ENCODE peak calls at places on chromosomes 2 and 18, in five cellular contexts. U is activated T-cell treated with anti-CD3 and anti-CD28 coated beads for 24 hours; E is GM03348; F is stimulated activated CD4-positive, alpha-beta T cell treated with anti-CD3 and anti-CD28 coated beads, Interleukin-1b, Interleukin-23, amount 100 ng/mL, for 1 hour; W is NCI-H2081 treated with DMSO at 0.1 percent for 48 hours. J is an unnamed sample.

GRCh38 chr2:177164584-177165052 is 48.0 kb upstream of the HNRNPA3 start:
- DNase-seq in U (peak), E (peak), F (peak), W (peak), J (peak)

GRCh38 chr18:70464343-70465114 is 175.7 kb downstream of the SOCS6 start:
- DNase-seq in U (no peak), E (peak), F (peak), W (peak), J (peak)

GRCh38 chr18:3057526-3057925 is 44.6 kb upstream of the LPIN2 start:
- DNase-seq in U (no peak), E (no peak), F (no peak), W (no peak), J (no peak)

GRCh38 chr2:106789185-106789584 is 96.8 kb downstream of the ST6GAL2 start:
- DNase-seq in U (no peak), E (no peak), F (no peak), W (no peak), J (no peak)

GRCh38 chr2:12717988-12718661 is 1.4 kb downstream of the TRIB2 start:
- DNase-seq in U (no peak), E (peak), F (no peak), W (no peak), J (no peak)

GRCh38 chr2:20595439-20596192 is 55.3 kb downstream of the HS1BP3 start:
- DNase-seq in U (no peak), E (no peak), F (no peak), W (no peak), J (no peak)

GRCh38 chr2:59025157-59025757 is 784.1 kb upstream of the FANCL start:
- DNase-seq in U (peak), E (peak), F (no peak), W (no peak), J (peak)

GRCh38 chr2:47048801-47049480 is 106.2 kb downstream of the STPG4 start:
- DNase-seq in U (no peak), E (no peak), F (no peak), W (no peak), J (no peak)

GRCh38 chr2:133287709-133288108 is 280.6 kb downstream of the NCKAP5 start:
- DNase-seq in U (no peak), E (peak), F (no peak), W (no peak), J (no peak)

GRCh38 chr2:88896971-88897370 is 205.5 kb downstream of the RPIA start:
- DNase-seq in U (no peak), E (no peak), F (no peak), W (peak), J (no peak)

GRCh38 chr2:30332791-30333453 is 101.6 kb downstream of the LBH start:
- DNase-seq in U (peak), E (no peak), F (peak), W (no peak), J (no peak)

GRCh38 chr18:3248062-3248669 is 565 bp downstream of the MYL12A start:
- DNase-seq in U (peak), E (no peak), F (no peak), W (no peak), J (no peak)

GRCh38 chr2:16773080-16773713 is 107.6 kb upstream of the CYRIA start:
- DNase-seq in U (no peak), E (peak), F (no peak), W (peak), J (peak)

GRCh38 chr2:25349397-25349796 is 7.7 kb upstream of the DNMT3A start:
- DNase-seq in U (no peak), E (peak), F (no peak), W (no peak), J (no peak)

GRCh38 chr2:212936572-212936971 is 214.8 kb downstream of the IKZF2 start:
- DNase-seq in U (no peak), E (no peak), F (no peak), W (no peak), J (no peak)

GRCh38 chr2:140791802-140792201 is 1339.0 kb downstream of the LRP1B start:
- DNase-seq in U (no peak), E (no peak), F (no peak), W (no peak), J (no peak)

GRCh38 chr2:66433945-66434678 is 813 bp upstream of the MEIS1 start:
- DNase-seq in U (no peak), E (peak), F (no peak), W (no peak), J (peak)

J was measured in foreskin melanocyte.